ENCODE peak calls at places on chromosomes 3 and 15, in ten cellular contexts. V is stomach, A is breast epithelium, O is spleen, B is A549, W is IMR-90, D is HCT116, P is tibial nerve, E is ovary, S is heart left ventricle. K is an unnamed sample.

GRCh38 chr15:83304861-83305661 is 20.6 kb upstream of the BNC1 start:
- DNase-seq in A (no peak), B (no peak), E (no peak), S (no peak), W (peak), V (no peak), O (no peak), D (no peak), P (no peak), K (no peak)

GRCh38 chr3:116951610-116952009 is 242.0 kb downstream of the TUSC7 start:
- DNase-seq in D (no peak), E (no peak), B (no peak), W (peak), P (no peak), S (no peak), O (no peak), A (no peak), V (no peak), K (no peak)

GRCh38 chr3:161508852-161509477 is 12.4 kb downstream of the OTOL1 start:
- DNase-seq in O (no peak), B (peak), W (no peak), S (no peak), A (no peak), P (no peak), V (no peak), E (no peak), D (no peak), K (no peak)

GRCh38 chr3:190696777-190697501 is 165.6 kb downstream of the GMNC start:
- DNase-seq in W (peak), D (peak), S (no peak), A (no peak), P (no peak), E (no peak), O (no peak), V (no peak), B (peak), K (no peak)

GRCh38 chr3:100603449-100603848 is 6.0 kb upstream of the ADGRG7 start:
- DNase-seq in E (no peak), V (no peak), A (no peak), D (peak), O (no peak), B (peak), S (no peak), P (no peak), W (peak), K (no peak)

GRCh38 chr3:97201814-97202213 is 387.4 kb downstream of the EPHA6 start:
- DNase-seq in A (no peak), W (no peak), E (no peak), S (no peak), P (no peak), O (no peak), D (no peak), B (no peak), V (no peak), K (no peak)

GRCh38 chr15:49460411-49460941 is 37.4 kb downstream of the FGF7 start:
- DNase-seq in W (no peak), E (no peak), A (no peak), B (no peak), V (no peak), P (no peak), O (no peak), S (no peak), D (no peak), K (no peak)

GRCh38 chr15:80906159-80906775 is 83.4 kb downstream of the MESD start:
- DNase-seq in E (no peak), O (no peak), B (peak), D (peak), A (peak), V (no peak), P (no peak), W (peak), S (no peak), K (no peak)

GRCh38 chr15:88745075-88745474 is 58.2 kb upstream of the ACAN start:
- DNase-seq in S (no peak), B (no peak), E (no peak), V (no peak), P (no peak), W (no peak), O (no peak), A (no peak), D (no peak), K (no peak)

GRCh38 chr3:101351834-101352233 is 31.5 kb upstream of the IMPG2 start:
- DNase-seq in P (no peak), S (no peak), O (no peak), B (no peak), D (no peak), A (no peak), E (no peak), W (peak), V (no peak), K (no peak)

GRCh38 chr3:51362476-51362875 is 22.6 kb upstream of the MANF start:
- DNase-seq in B (no peak), P (no peak), V (no peak), D (no peak), A (no peak), S (no peak), E (no peak), W (no peak), O (no peak), K (no peak)

GRCh38 chr3:52484680-52485461 is 10.3 kb upstream of the STAB1 start:
- DNase-seq in B (no peak), O (no peak), E (no peak), V (no peak), D (no peak), W (no peak), P (no peak), A (no peak), S (no peak), K (no peak)

GRCh38 chr3:196971094-196971698 is 2.6 kb upstream of the PIGZ start:
- DNase-seq in W (no peak), A (no peak), D (no peak), S (no peak), E (no peak), V (no peak), B (no peak), P (no peak), O (no peak), K (no peak)

GRCh38 chr3:37458162-37458895 is 283.9 kb upstream of the LRRFIP2 start:
- DNase-seq in B (no peak), W (no peak), E (peak), O (no peak), P (no peak), D (no peak), A (no peak), V (no peak), S (peak), K (peak)

GRCh38 chr3:42732829-42733459 is 30.3 kb upstream of the HHATL start:
- DNase-seq in D (no peak), W (no peak), A (no peak), O (no peak), E (peak), P (no peak), V (no peak), B (no peak), S (no peak), K (no peak)

GRCh38 chr3:33063651-33064051 is 33.3 kb downstream of the GLB1 start:
- DNase-seq in A (no peak), S (no peak), E (no peak), B (no peak), V (no peak), W (peak), D (no peak), P (no peak), O (no peak), K (no peak)

GRCh38 chr3:165624761-165625160 is 212.5 kb downstream of the BCHE start:
- DNase-seq in B (peak), S (no peak), E (no peak), D (no peak), W (peak), O (no peak), P (no peak), V (no peak), A (no peak), K (no peak)

GRCh38 chr15:65832549-65833364 is 36.5 kb upstream of the RAB11A start:
- DNase-seq in A (peak), D (peak), S (peak), V (peak), O (peak), P (peak), W (peak), B (peak), E (peak), K (peak)

GRCh38 chr15:55742927-55743614 is at the start of gene PRTG:
- DNase-seq in V (peak), E (peak), S (peak), W (peak), O (peak), A (peak), P (peak), D (no peak), B (peak), K (peak)

GRCh38 chr3:190345878-190346277 is 23.6 kb upstream of the CLDN1 start:
- DNase-seq in W (no peak), V (no peak), S (no peak), D (no peak), O (no peak), A (no peak), E (no peak), P (no peak), B (peak), K (no peak)

GRCh38 chr3:113783463-113783862 is 36.6 kb downstream of the ATP6V1A start:
- DNase-seq in W (peak), D (no peak), S (no peak), V (no peak), E (no peak), O (no peak), P (no peak), A (no peak), B (peak), K (no peak)

DNA sequence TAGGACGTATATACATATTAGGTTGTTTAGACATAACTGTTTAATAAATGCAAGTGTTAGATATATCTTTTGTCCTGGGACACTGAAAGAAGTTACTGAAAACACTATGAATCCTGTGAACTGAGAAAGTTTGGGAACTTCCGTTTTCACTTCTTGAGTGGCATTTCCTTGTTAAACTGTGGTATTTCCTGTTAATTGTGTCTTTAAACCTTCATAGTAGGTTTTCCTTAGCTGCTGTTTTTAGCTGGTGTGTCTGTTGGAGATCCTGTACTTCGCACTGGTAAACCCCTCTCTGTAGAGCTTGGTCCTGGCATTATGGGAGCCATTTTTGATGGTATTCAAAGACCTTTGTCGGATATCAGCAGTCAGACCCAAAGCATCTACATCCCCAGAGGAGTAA is 37.1 kb downstream of the ATP6V1A start:
- DNase-seq in B (no peak), E (no peak), A (no peak), P (no peak), S (no peak), O (no peak), D (no peak), W (no peak), V (no peak), K (no peak)
- H3K27ac ChIP-seq in B (no peak), E (no peak), A (peak), P (peak), S (peak), O (peak), D (no peak), W (peak), V (no peak), K (no peak)

GRCh38 chr3:150603090-150603887 is at the start of gene SELENOT:
- DNase-seq in O (peak), P (peak), B (peak), W (peak), V (peak), D (peak), S (peak), A (peak), E (peak), K (peak)
- TF ChIP-seq CTCF in O (peak), P (peak), B (no peak), W (peak), V (no peak), D (no peak), S (peak), A (peak), E (no peak), K (peak)

DNA sequence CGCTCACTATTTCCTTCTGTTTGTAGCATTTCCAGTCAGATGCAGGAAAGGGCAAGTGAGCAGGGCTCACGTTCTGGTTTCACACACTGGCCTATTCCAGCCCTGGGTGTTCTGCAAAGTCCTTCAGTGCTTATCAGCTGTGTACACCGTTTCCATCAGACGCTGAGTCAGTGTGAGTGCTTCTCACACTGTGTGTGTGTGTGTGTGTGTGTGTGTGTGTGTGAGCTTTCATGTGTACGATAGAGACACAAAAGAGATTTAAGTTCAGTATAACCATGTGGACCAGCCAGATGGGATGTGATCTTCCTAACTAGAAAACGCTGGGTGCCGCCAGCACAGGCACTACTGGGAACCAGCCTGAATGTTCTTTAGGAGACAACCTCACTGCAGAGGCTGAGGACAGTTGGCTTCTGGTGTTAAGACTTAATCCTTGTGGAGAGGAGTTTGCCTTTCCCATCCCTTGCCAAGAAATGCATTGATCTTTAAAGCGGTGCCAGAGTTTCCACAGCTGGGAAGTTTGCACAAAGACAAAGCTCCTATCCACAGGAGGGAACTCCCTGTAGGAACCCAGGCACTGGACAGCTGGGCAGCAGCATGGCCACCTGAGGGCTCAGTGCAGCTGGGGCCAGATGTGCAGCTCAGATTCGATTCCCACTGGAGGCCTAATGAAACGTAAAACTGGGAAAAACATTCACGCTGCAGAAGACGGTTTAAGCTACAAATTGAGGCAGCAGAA is 3.9 kb upstream of the CHSY1 start:
- DNase-seq in P (no peak), O (no peak), D (no peak), W (peak), S (peak), B (peak), E (peak), V (no peak), A (no peak), K (no peak)
- TF ChIP-seq POLR2A in P (no peak), O (no peak), D (no peak), W (no peak), S (no peak), B (no peak), E (no peak), V (no peak), A (no peak), K (no peak)

GRCh38 chr3:112132554-112132953 is 494 bp downstream of the GCSAM start:
- DNase-seq in S (no peak), D (no peak), O (no peak), B (no peak), E (no peak), W (no peak), A (no peak), V (no peak), P (no peak), K (no peak)
- H3K27ac ChIP-seq in S (peak), D (no peak), O (peak), B (no peak), E (no peak), W (no peak), A (no peak), V (no peak), P (no peak), K (no peak)

GRCh38 chr15:84981711-84982300 is at the start of gene PDE8A:
- DNase-seq in S (peak), B (peak), A (no peak), O (no peak), V (peak), P (no peak), D (no peak), W (peak), E (peak), K (no peak)
- TF ChIP-seq CTCF in S (no peak), B (no peak), A (no peak), O (no peak), V (no peak), P (peak), D (no peak), W (no peak), E (no peak), K (peak)

GRCh38 chr3:23675010-23675409 is 130.7 kb upstream of the UBE2E1 start:
- DNase-seq in E (no peak), W (no peak), D (no peak), S (no peak), V (no peak), B (no peak), P (no peak), A (no peak), O (no peak), K (no peak)

GRCh38 chr3:23669541-23670255 is 136.1 kb upstream of the UBE2E1 start:
- DNase-seq in S (no peak), W (no peak), O (no peak), A (no peak), B (no peak), E (no peak), D (peak), V (no peak), P (no peak), K (no peak)

GRCh38 chr3:23676093-23676492 is 129.7 kb upstream of the UBE2E1 start:
- DNase-seq in D (no peak), S (no peak), V (no peak), B (no peak), W (peak), O (no peak), P (no peak), E (no peak), A (no peak), K (no peak)

GRCh38 chr3:23671901-23672589 is 133.7 kb upstream of the UBE2E1 start:
- DNase-seq in A (no peak), W (no peak), E (peak), V (peak), B (no peak), P (no peak), S (peak), D (no peak), O (no peak), K (peak)

GRCh38 chr3:23672628-23673027 is 133.1 kb upstream of the UBE2E1 start:
- DNase-seq in S (no peak), O (no peak), V (no peak), P (no peak), W (no peak), D (no peak), E (no peak), B (no peak), A (no peak), K (no peak)
- TF ChIP-seq POLR2A in S (no peak), O (no peak), V (no peak), P (no peak), W (no peak), D (no peak), E (no peak), B (no peak), A (no peak), K (no peak)

GRCh38 chr3:105448338-105448982 is 81.8 kb downstream of the ALCAM start:
- DNase-seq in S (no peak), E (no peak), D (no peak), V (no peak), A (no peak), O (no peak), W (peak), B (no peak), P (no peak), K (no peak)
- H3K27ac ChIP-seq in S (no peak), E (no peak), D (no peak), V (no peak), A (no peak), O (no peak), W (peak), B (peak), P (no peak), K (no peak)